ENCODE peak calls at places on chromosomes 4 and X, in eight cellular contexts. O is heart left ventricle, E is transverse colon, D is HCT116, T is adrenal gland, M is ovary, A is IMR-90, Y is right lobe of liver. V is an unnamed sample.

GRCh38 chrX:51894697-51895336 is 1.4 kb downstream of the MAGED1 start:
- DNase-seq in M (peak; percentile 27), A (peak; percentile 31), D (no peak), Y (peak; percentile 54), E (peak; percentile 27), T (peak; percentile 53), O (peak; percentile 9), V (no peak)

GRCh38 chrX:67636532-67636931 is 92.7 kb downstream of the AR start:
- DNase-seq in O (no peak), M (no peak), Y (no peak), D (no peak), A (no peak), T (no peak), E (no peak), V (no peak)

GRCh38 chr4:73341454-73341853 is 62.6 kb upstream of the ALB start:
- DNase-seq in O (no peak), A (peak; percentile 53), M (peak; percentile 36), E (peak; percentile 18), D (peak; percentile 33), T (peak; percentile 24), Y (no peak), V (peak; percentile 50)

GRCh38 chr4:26864904-26865303 is 4.3 kb downstream of the STIM2 start:
- DNase-seq in Y (no peak), O (no peak), E (no peak), A (no peak), D (no peak), T (no peak), M (no peak), V (no peak)

GRCh38 chrX:119942173-119942819 is 1.3 kb downstream of the NKAP start:
- DNase-seq in Y (no peak), T (no peak), A (no peak), D (no peak), E (no peak), M (no peak), O (no peak), V (no peak)

GRCh38 chr4:10201356-10202223 is 85.0 kb upstream of the WDR1 start:
- DNase-seq in O (no peak), T (no peak), D (no peak), E (no peak), Y (no peak), A (no peak), M (no peak), V (no peak)

GRCh38 chrX:40809210-40809609 is 73.9 kb upstream of the MED14 start:
- DNase-seq in T (no peak), Y (no peak), D (no peak), M (no peak), O (no peak), E (no peak), A (peak; percentile 49), V (no peak)

GRCh38 chr4:26163425-26164362 is 157.1 kb upstream of the RBPJ start:
- DNase-seq in D (no peak), Y (no peak), T (no peak), A (no peak), E (no peak), O (no peak), M (no peak), V (no peak)

GRCh38 chrX:52839137-52839536 is 28.1 kb downstream of the XAGE5 start:
- DNase-seq in T (no peak), Y (no peak), A (no peak), D (no peak), M (no peak), O (no peak), E (no peak), V (no peak)

GRCh38 chr4:153933851-153934688 is 145.2 kb upstream of the SFRP2 start:
- DNase-seq in Y (no peak), D (no peak), O (no peak), E (no peak), M (no peak), T (no peak), A (no peak), V (no peak)

GRCh38 chrX:2184089-2184488 is 316.7 kb downstream of the DHRSX start:
- DNase-seq in O (no peak), Y (no peak), T (no peak), M (no peak), E (no peak), A (no peak), D (no peak), V (no peak)

GRCh38 chr4:925171-925570 is 6.9 kb downstream of the GAK start:
- DNase-seq in D (no peak), T (no peak), M (peak; percentile 9), E (no peak), Y (no peak), O (no peak), A (no peak), V (no peak)

GRCh38 chrX:87583679-87584078 is 66.1 kb downstream of the KLHL4 start:
- DNase-seq in A (peak; percentile 10), M (no peak), E (no peak), T (peak; percentile 15), O (no peak), D (no peak), Y (no peak), V (peak; percentile 32)

GRCh38 chrX:126900937-126901336 is 81.4 kb downstream of the PRR32 start:
- DNase-seq in Y (no peak), D (no peak), M (no peak), T (no peak), A (no peak), E (no peak), O (no peak), V (no peak)

DNA sequence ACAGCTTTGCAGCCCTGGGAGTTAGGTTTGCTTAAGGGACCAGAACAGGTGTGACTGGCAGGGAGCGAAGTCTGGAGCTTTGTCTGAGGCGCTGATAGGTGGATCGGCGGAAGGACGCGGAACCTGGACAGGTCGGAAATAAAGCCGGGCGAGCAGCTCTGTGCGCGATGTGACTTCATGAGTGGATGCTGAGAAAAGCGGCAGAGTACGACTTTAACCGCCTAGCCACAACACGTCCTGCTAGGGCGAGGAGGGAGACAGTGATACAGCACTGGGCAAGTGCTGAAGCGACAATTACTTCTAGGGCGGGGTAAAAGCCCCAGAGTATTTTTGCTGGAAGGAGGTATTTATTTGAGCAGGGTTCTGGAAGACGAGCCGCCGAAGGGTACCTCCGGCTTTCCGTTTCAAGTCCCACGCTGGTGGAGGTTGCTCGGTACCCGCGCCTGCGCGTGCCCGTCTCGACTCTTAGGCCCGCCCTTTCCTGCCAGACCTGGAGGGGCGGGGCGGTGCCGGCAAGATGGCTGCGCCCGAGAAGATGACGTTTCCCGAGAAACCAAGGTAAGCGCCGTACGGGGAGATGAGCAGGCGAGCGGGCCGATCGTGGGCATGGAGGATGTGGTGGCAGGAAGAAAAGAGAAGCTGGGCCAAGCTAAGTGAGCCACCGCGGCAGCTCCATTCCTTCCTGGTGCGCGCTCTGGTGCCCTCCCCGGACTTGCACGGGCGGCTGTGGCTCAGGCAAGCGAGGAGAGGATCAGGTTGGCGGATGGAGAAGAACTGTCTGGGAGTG is at the start of gene ZRSR2:
- DNase-seq in T (peak; percentile 90), D (peak; percentile 33), Y (peak; percentile 93), A (peak; percentile 78), E (peak; percentile 92), O (peak; percentile 77), M (peak; percentile 84), V (peak; percentile 91)
- TF ChIP-seq POLR2A in T (peak; percentile 48), D (peak; percentile 75), Y (peak; percentile 60), A (peak; percentile 41), E (peak; percentile 57), O (no peak), M (peak; percentile 61), V (no peak)

DNA sequence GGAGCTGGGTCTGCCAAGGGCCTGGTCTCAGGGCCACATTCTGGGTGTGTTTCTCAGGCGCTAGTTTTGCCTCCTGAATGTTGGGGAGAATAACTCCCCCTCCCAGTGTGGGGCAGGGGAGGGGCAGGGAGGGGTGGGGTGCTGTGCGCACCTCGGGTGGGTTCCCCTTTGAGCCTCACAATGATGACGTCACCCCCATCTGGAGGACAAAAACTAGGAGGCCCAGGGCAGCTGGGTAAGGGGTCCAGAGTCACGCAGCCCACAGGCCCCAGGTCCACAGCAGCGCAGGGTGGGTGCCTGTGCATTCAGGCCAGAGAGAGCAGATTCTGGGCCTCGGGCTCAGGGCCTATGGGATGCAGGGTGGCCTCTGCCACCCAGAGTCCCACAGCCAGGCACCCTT is 23.7 kb upstream of the HMX1 start:
- DNase-seq in T (no peak), E (no peak), M (no peak), O (no peak), D (no peak), Y (no peak), A (no peak), V (no peak)
- H3K27me3 ChIP-seq in T (peaks cover 41% of the 10 kb centered on the region), E (peaks cover 71% of the 10 kb centered on the region), M (peaks cover 6% of the 10 kb centered on the region), O (peaks cover 53% of the 10 kb centered on the region), D (no peaks in the 10 kb centered on the region), Y (peaks cover 5% of the 10 kb centered on the region), A (peaks cover 34% of the 10 kb centered on the region), V (peaks cover 21% of the 10 kb centered on the region)

GRCh38 chr4:139243448-139244365 is 36.3 kb downstream of the MGARP start:
- DNase-seq in M (peak; percentile 33), E (no peak), A (peak; percentile 99), O (no peak), T (peak; percentile 69), D (no peak), Y (no peak), V (no peak)

GRCh38 chr4:139242511-139243051 is 37.4 kb downstream of the MGARP start:
- DNase-seq in T (no peak), M (no peak), O (no peak), A (peak; percentile 62), D (no peak), E (no peak), Y (no peak), V (no peak)

GRCh38 chr4:139239127-139239772 is 40.8 kb downstream of the MGARP start:
- DNase-seq in D (no peak), E (no peak), Y (no peak), T (no peak), A (no peak), O (no peak), M (no peak), V (no peak)

GRCh38 chr4:139241086-139241783 is 38.8 kb downstream of the MGARP start:
- DNase-seq in Y (no peak), M (no peak), A (no peak), O (no peak), T (no peak), E (no peak), D (no peak), V (no peak)

DNA sequence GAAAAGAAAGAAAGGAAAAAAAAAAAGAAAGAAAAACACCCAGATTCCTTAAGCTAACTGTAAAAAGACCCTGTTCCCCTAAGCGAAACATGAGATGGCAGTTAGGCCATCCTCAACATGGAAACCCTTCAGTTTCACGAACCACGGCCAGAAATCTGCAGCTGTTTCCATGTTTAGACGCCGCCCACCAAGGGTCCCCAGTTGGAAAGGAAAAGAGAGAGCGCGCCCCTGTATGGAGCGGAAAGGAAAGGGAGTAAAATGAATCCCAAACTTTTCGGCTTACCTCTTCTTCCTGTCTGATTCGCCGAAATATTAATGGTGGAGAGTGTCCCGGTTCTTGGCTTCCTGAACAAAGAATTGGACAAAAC is 38.3 kb downstream of the MGARP start:
- DNase-seq in E (no peak), D (no peak), M (no peak), O (no peak), Y (no peak), T (no peak), A (no peak), V (no peak)
- TF ChIP-seq POLR2A in E (no peak), D (no peak), M (no peak), O (no peak), Y (no peak), T (no peak), A (no peak), V (no peak)

DNA sequence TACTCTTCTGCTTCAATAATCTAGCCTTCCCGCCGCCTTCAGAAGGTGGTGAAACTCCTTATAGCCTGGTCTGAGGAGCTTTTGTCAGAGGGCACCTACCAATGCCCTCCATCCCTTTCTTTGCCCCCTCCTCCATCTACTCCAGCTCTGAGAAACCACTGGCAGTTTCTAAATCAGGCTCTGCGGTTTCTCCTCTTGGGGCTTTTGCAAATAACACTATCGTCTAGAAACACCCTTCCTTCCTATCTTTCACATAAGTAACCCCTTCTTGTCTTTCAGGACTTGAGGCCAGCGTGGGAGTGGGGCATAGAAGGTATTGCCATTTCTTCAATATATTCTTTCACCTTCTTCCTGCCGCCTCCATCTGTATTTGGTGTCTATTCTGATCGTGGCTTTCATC is 1.2 kb upstream of the EFHC2 start:
- DNase-seq in M (no peak), Y (no peak), D (no peak), O (no peak), E (no peak), T (no peak), A (no peak), V (no peak)
- H3K27me3 ChIP-seq in M (no peaks in the 10 kb centered on the region), Y (no peaks in the 10 kb centered on the region), D (no peaks in the 10 kb centered on the region), O (no peaks in the 10 kb centered on the region), E (no peaks in the 10 kb centered on the region), T (peaks cover 25% of the 10 kb centered on the region), A (no peaks in the 10 kb centered on the region), V (no peaks in the 10 kb centered on the region)

V was measured in stomach.